ENCODE peak calls at places on chromosome 22, in six cellular contexts. One of them, this sample, is unnamed.

GRCh38 chr22:33302049-33302545 is 243.9 kb upstream of the SYN3 start:
- DNase-seq in PC-3: peak
- DNase-seq in fibroblast of lung: peak
- DNase-seq in psoas muscle: peak
- DNase-seq in brain microvascular endothelial cell: peak
- DNase-seq in pancreas: peak
- DNase-seq in this sample: no peak

GRCh38 chr22:40728731-40729189 is 49.5 kb downstream of the MCHR1 start:
- DNase-seq in PC-3: no peak
- DNase-seq in psoas muscle: no peak
- DNase-seq in fibroblast of lung: peak
- DNase-seq in pancreas: no peak
- DNase-seq in brain microvascular endothelial cell: no peak
- DNase-seq in this sample: no peak

GRCh38 chr22:20244744-20245576 is 23.2 kb downstream of the RTN4R start:
- DNase-seq in psoas muscle: no peak
- DNase-seq in pancreas: no peak
- DNase-seq in brain microvascular endothelial cell: no peak
- DNase-seq in fibroblast of lung: no peak
- DNase-seq in PC-3: no peak
- DNase-seq in this sample: no peak

GRCh38 chr22:28799834-28800307 is 498 bp downstream of the XBP1 start:
- DNase-seq in brain microvascular endothelial cell: peak
- DNase-seq in pancreas: peak
- DNase-seq in fibroblast of lung: peak
- DNase-seq in psoas muscle: peak
- DNase-seq in PC-3: peak
- DNase-seq in this sample: no peak

GRCh38 chr22:37768273-37768672 is 39.5 kb upstream of the GCAT start:
- DNase-seq in fibroblast of lung: no peak
- DNase-seq in brain microvascular endothelial cell: no peak
- DNase-seq in pancreas: no peak
- DNase-seq in psoas muscle: no peak
- DNase-seq in PC-3: no peak
- DNase-seq in this sample: no peak

GRCh38 chr22:27213766-27214581 is 556.6 kb downstream of the MIAT start:
- DNase-seq in pancreas: peak
- DNase-seq in fibroblast of lung: peak
- DNase-seq in PC-3: no peak
- DNase-seq in psoas muscle: peak
- DNase-seq in brain microvascular endothelial cell: peak
- DNase-seq in this sample: no peak

GRCh38 chr22:27801197-27801615 is 350 bp downstream of the MN1 start:
- DNase-seq in pancreas: no peak
- DNase-seq in PC-3: peak
- DNase-seq in fibroblast of lung: peak
- DNase-seq in brain microvascular endothelial cell: no peak
- DNase-seq in psoas muscle: peak
- DNase-seq in this sample: no peak

GRCh38 chr22:32897400-32897799 is 95.9 kb downstream of the TIMP3 start:
- DNase-seq in PC-3: no peak
- DNase-seq in psoas muscle: no peak
- DNase-seq in fibroblast of lung: peak
- DNase-seq in brain microvascular endothelial cell: peak
- DNase-seq in pancreas: no peak
- DNase-seq in this sample: no peak

GRCh38 chr22:21734540-21735197 is 925 bp downstream of the YPEL1 start:
- DNase-seq in pancreas: no peak
- DNase-seq in psoas muscle: no peak
- DNase-seq in fibroblast of lung: no peak
- DNase-seq in brain microvascular endothelial cell: no peak
- DNase-seq in PC-3: no peak
- DNase-seq in this sample: no peak

GRCh38 chr22:44661070-44661469 is 40.9 kb upstream of the PRR5 start:
- DNase-seq in fibroblast of lung: peak
- DNase-seq in PC-3: no peak
- DNase-seq in brain microvascular endothelial cell: no peak
- DNase-seq in pancreas: no peak
- DNase-seq in psoas muscle: peak
- DNase-seq in this sample: no peak

GRCh38 chr22:39309881-39310714 is 9.3 kb downstream of the RPL3 start:
- DNase-seq in pancreas: no peak
- DNase-seq in psoas muscle: no peak
- DNase-seq in PC-3: peak
- DNase-seq in brain microvascular endothelial cell: peak
- DNase-seq in fibroblast of lung: no peak
- DNase-seq in this sample: peak

GRCh38 chr22:43823353-43823908 is 11.3 kb upstream of the EFCAB6 start:
- DNase-seq in pancreas: peak
- DNase-seq in brain microvascular endothelial cell: no peak
- DNase-seq in psoas muscle: no peak
- DNase-seq in fibroblast of lung: peak
- DNase-seq in PC-3: peak
- DNase-seq in this sample: no peak

GRCh38 chr22:50326959-50327710 is at the start of gene DENND6B:
- DNase-seq in fibroblast of lung: peak
- DNase-seq in brain microvascular endothelial cell: peak
- DNase-seq in PC-3: peak
- DNase-seq in psoas muscle: peak
- DNase-seq in pancreas: peak
- DNase-seq in this sample: peak

GRCh38 chr22:50323900-50324299 is 2.9 kb downstream of the DENND6B start:
- DNase-seq in psoas muscle: no peak
- DNase-seq in brain microvascular endothelial cell: no peak
- DNase-seq in pancreas: no peak
- DNase-seq in fibroblast of lung: no peak
- DNase-seq in PC-3: no peak
- DNase-seq in this sample: no peak

GRCh38 chr22:50327711-50328019 is 853 bp upstream of the DENND6B start:
- DNase-seq in psoas muscle: no peak
- DNase-seq in PC-3: no peak
- DNase-seq in brain microvascular endothelial cell: no peak
- DNase-seq in fibroblast of lung: no peak
- DNase-seq in pancreas: no peak
- DNase-seq in this sample: no peak

GRCh38 chr22:50325444-50326224 is 1.2 kb downstream of the DENND6B start:
- DNase-seq in psoas muscle: no peak
- DNase-seq in fibroblast of lung: no peak
- DNase-seq in PC-3: no peak
- DNase-seq in pancreas: no peak
- DNase-seq in brain microvascular endothelial cell: no peak
- DNase-seq in this sample: no peak

DNA sequence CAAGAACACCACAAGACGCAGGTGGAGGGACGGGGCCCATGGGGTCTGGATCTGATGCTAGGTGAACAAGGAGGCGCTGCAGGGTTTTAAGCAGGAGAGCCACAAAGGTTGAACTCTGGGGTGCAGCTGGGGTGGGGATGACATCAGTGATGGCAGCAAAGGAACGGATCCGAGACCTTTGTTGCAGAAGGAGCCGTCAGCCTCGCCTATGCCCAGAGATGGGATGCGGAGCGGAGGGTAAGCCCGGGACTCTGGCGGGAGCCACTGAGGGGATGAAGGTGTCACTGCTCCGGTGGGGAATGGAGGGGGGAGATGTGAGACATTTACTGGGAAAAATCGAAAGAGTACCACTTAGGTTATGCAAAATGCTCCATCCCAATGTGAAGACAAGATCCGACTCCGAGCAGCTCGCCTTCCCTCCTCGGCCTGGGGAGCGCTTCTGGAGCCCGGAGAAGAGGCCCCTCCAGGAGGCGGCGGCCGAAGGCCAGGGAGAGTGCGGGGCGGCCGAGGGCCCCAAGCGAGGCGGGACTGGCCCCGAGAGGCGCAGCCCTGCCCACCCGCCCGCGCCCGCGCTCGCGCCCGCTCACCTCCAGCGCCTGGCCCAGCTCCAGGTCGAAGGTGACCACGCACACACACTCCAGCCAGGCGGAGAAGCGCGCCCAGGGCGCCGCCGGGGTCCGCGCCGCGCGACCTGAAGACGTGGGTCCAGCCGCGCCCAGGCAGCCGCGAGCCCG is 420 bp downstream of the DENND6B start:
- DNase-seq in pancreas: no peak
- DNase-seq in psoas muscle: no peak
- DNase-seq in brain microvascular endothelial cell: no peak
- DNase-seq in fibroblast of lung: no peak
- DNase-seq in PC-3: no peak
- DNase-seq in this sample: no peak
- TF ChIP-seq CTCF in pancreas: no peak
- TF ChIP-seq CTCF in psoas muscle: no peak
- TF ChIP-seq CTCF in brain microvascular endothelial cell: no peak
- TF ChIP-seq CTCF in fibroblast of lung: no peak
- TF ChIP-seq CTCF in PC-3: no peak
- TF ChIP-seq CTCF in this sample: no peak

DNA sequence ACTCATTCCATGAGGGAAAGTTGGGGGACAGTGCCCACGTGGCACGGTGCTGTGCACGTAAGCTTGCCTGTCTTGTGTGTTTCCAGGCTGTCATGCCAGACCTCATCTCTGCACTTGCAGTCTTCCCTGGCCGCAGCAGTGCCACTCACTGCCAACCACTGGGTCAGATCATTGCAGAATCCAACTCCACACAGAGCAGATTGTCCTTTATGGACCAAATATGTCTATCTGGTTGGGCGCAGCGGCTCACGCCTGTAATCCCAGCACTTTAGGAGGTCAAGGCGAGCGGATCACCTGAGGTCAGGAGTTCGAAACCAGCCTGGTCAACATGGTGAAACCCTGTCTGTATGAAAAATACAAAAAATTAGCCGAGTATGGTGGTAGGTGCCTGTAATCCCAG is 4.4 kb upstream of the PPARA start:
- DNase-seq in psoas muscle: no peak
- DNase-seq in pancreas: no peak
- DNase-seq in brain microvascular endothelial cell: no peak
- DNase-seq in PC-3: no peak
- DNase-seq in fibroblast of lung: no peak
- DNase-seq in this sample: no peak
- H3K27ac ChIP-seq in psoas muscle: no peak
- H3K27ac ChIP-seq in pancreas: no peak
- H3K27ac ChIP-seq in brain microvascular endothelial cell: no peak
- H3K27ac ChIP-seq in PC-3: no peak
- H3K27ac ChIP-seq in fibroblast of lung: no peak
- H3K27ac ChIP-seq in this sample: no peak

GRCh38 chr22:47665151-47665550 is 902.7 kb downstream of the TBC1D22A start:
- DNase-seq in fibroblast of lung: no peak
- DNase-seq in pancreas: no peak
- DNase-seq in brain microvascular endothelial cell: no peak
- DNase-seq in psoas muscle: no peak
- DNase-seq in PC-3: no peak
- DNase-seq in this sample: no peak

GRCh38 chr22:47659467-47660302 is 897.2 kb downstream of the TBC1D22A start:
- DNase-seq in brain microvascular endothelial cell: no peak
- DNase-seq in fibroblast of lung: no peak
- DNase-seq in pancreas: no peak
- DNase-seq in psoas muscle: no peak
- DNase-seq in PC-3: no peak
- DNase-seq in this sample: no peak

GRCh38 chr22:47658182-47658581 is 895.7 kb downstream of the TBC1D22A start:
- DNase-seq in fibroblast of lung: no peak
- DNase-seq in PC-3: no peak
- DNase-seq in psoas muscle: no peak
- DNase-seq in brain microvascular endothelial cell: no peak
- DNase-seq in pancreas: no peak
- DNase-seq in this sample: no peak

DNA sequence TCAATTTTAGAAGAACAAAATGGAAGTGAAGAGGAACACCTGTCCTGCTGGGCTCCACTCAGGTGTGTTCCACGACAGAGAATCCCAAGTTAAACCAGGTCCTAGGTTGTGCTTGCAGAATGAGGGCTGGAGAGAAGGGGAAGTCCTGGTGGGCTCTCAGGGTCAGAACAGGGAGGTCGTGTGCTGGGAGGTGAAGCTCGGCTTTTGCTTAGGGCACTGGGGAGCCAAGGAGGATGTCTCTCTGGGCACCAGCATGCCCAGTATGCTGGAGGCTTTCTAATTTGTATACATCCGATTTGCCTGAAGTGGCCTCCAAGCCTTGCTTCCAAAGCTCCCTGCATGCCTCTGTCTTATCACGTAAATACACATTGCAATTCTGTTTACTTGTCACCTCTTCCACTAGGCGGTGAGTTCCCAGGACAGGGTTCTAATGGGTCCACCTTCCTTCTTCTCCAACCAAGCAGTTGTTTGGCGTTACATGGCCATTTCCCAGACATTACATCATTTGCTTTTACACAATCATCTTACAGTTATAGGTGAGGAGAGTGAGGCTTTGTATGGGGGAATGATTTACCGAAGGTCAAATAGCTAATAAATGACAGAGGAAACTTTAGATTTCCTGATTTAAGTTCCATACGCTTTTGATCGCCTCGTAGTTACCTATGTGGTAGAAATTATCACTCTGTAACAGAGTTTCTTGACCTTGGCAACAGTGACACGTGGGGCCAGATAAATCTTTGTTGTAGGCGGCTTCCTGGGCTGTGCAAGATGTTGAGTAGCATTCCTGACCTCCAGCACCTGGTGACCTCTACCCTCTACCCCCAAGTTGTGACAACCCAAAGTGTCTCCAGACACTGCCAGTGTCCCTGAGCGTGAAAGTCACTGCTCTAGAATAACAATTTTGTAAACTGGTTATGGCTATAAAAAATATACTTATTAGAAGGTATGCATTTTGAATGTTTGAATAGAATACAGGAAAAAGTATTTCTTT is 901.5 kb downstream of the TBC1D22A start:
- DNase-seq in PC-3: no peak
- DNase-seq in fibroblast of lung: no peak
- DNase-seq in pancreas: no peak
- DNase-seq in psoas muscle: no peak
- DNase-seq in brain microvascular endothelial cell: no peak
- DNase-seq in this sample: no peak
- H3K4me3 ChIP-seq in PC-3: no peak
- H3K4me3 ChIP-seq in fibroblast of lung: no peak
- H3K4me3 ChIP-seq in pancreas: no peak
- H3K4me3 ChIP-seq in psoas muscle: no peak
- H3K4me3 ChIP-seq in brain microvascular endothelial cell: no peak
- H3K4me3 ChIP-seq in this sample: no peak

GRCh38 chr22:50641696-50642607 is 14.0 kb upstream of the ARSA start:
- DNase-seq in pancreas: no peak
- DNase-seq in brain microvascular endothelial cell: peak
- DNase-seq in fibroblast of lung: peak
- DNase-seq in PC-3: no peak
- DNase-seq in psoas muscle: no peak
- DNase-seq in this sample: no peak
- TF ChIP-seq CTCF in pancreas: no peak
- TF ChIP-seq CTCF in brain microvascular endothelial cell: peak
- TF ChIP-seq CTCF in fibroblast of lung: peak
- TF ChIP-seq CTCF in PC-3: no peak
- TF ChIP-seq CTCF in psoas muscle: no peak
- TF ChIP-seq CTCF in this sample: no peak

DNA sequence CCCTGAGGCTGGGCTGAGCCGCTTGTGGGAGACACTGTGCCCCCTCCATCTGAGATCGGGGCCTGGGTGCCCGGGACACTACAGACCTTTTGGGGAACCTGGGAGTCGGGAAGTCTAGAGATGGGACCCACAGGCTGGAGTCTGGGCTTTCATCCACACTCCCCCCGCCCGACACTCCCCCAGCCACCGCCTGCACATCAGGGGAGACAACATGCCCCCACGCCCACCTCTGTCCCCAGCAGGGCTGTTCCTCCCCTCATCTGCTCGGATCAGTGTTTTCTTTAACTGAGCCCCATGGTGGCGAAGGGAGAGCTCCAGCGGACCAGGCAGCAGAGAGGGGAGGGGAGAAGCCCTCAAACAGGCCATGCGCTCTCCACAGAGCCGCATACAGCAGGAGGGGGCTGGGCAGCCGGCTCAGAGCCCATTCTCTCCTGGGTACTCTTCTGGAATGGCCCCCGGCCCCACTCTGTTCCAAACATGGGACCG is 174.7 kb downstream of the IGLL1 start:
- DNase-seq in pancreas: no peak
- DNase-seq in brain microvascular endothelial cell: no peak
- DNase-seq in fibroblast of lung: no peak
- DNase-seq in PC-3: no peak
- DNase-seq in psoas muscle: no peak
- DNase-seq in this sample: no peak
- H3K27ac ChIP-seq in pancreas: no peak
- H3K27ac ChIP-seq in brain microvascular endothelial cell: no peak
- H3K27ac ChIP-seq in fibroblast of lung: no peak
- H3K27ac ChIP-seq in PC-3: no peak
- H3K27ac ChIP-seq in psoas muscle: no peak
- H3K27ac ChIP-seq in this sample: no peak